ENCODE peak calls at places on chromosomes 1 and 21, in nine cellular contexts. Y is ELR; B is HS-27A; U is adrenal gland; G is pancreas; R is GM23338; S is NAMALWA; K is activated T-cell treated with anti-CD3 and anti-CD28 coated beads for 1 hour; L is activated naive CD4-positive, alpha-beta T cell treated with anti-CD3 and anti-CD28 coated beads for 36 hours. E is an unnamed sample.

GRCh38 chr1:23673086-23673813 is 18.4 kb upstream of the RPL11 start:
- DNase-seq in Y (peak), B (no peak), U (peak), G (peak), R (peak), S (peak), K (no peak), L (peak), E (peak)

GRCh38 chr1:39960461-39960958 is 5.6 kb downstream of the MFSD2A start:
- DNase-seq in Y (no peak), B (no peak), U (peak), G (peak), R (no peak), S (peak), K (no peak), L (peak), E (no peak)

GRCh38 chr1:15953791-15954201 is 22.1 kb downstream of the ZBTB17 start:
- DNase-seq in Y (no peak), B (no peak), U (no peak), G (no peak), R (peak), S (no peak), K (no peak), L (no peak), E (no peak)

GRCh38 chr1:91736999-91737615 is 148.8 kb downstream of the TGFBR3 start:
- DNase-seq in Y (peak), B (peak), U (peak), G (no peak), R (peak), S (no peak), K (no peak), L (no peak), E (peak)

GRCh38 chr1:55055084-55055882 is 15.9 kb downstream of the PCSK9 start:
- DNase-seq in Y (no peak), B (no peak), U (peak), G (no peak), R (no peak), S (no peak), K (no peak), L (no peak), E (no peak)

GRCh38 chr1:39666772-39667171 is 5.1 kb downstream of the NT5C1A start:
- DNase-seq in Y (no peak), B (no peak), U (no peak), G (no peak), R (no peak), S (no peak), K (no peak), L (peak), E (no peak)

GRCh38 chr1:26580116-26580515 is 50.6 kb downstream of the RPS6KA1 start:
- DNase-seq in Y (no peak), B (no peak), U (no peak), G (no peak), R (no peak), S (no peak), K (no peak), L (no peak), E (no peak)

GRCh38 chr1:11790880-11791715 is 14.7 kb downstream of the MTHFR start:
- DNase-seq in Y (peak), B (peak), U (peak), G (peak), R (no peak), S (no peak), K (no peak), L (no peak), E (no peak)

GRCh38 chr1:75115654-75116053 is 18.5 kb upstream of the LHX8 start:
- DNase-seq in Y (no peak), B (no peak), U (no peak), G (no peak), R (no peak), S (no peak), K (no peak), L (no peak), E (no peak)

GRCh38 chr1:217089239-217090014 is 366.2 kb upstream of the ESRRG start:
- DNase-seq in Y (peak), B (no peak), U (peak), G (no peak), R (peak), S (no peak), K (no peak), L (no peak), E (no peak)

GRCh38 chr1:14598498-14599172 is at the start of gene KAZN:
- DNase-seq in Y (no peak), B (no peak), U (no peak), G (no peak), R (peak), S (no peak), K (no peak), L (no peak), E (no peak)

GRCh38 chr1:234069760-234070159 is 165.3 kb downstream of the SLC35F3 start:
- DNase-seq in Y (peak), B (no peak), U (no peak), G (no peak), R (peak), S (peak), K (no peak), L (no peak), E (no peak)

GRCh38 chr1:94067196-94067595 is 53.8 kb downstream of the ABCA4 start:
- DNase-seq in Y (peak), B (no peak), U (no peak), G (no peak), R (no peak), S (no peak), K (no peak), L (no peak), E (no peak)

GRCh38 chr1:39979654-39980053 is 24.7 kb downstream of the MFSD2A start:
- DNase-seq in Y (no peak), B (no peak), U (no peak), G (no peak), R (peak), S (peak), K (no peak), L (no peak), E (no peak)

GRCh38 chr1:203911806-203912205 is 50.4 kb downstream of the SNRPE start:
- DNase-seq in Y (no peak), B (no peak), U (no peak), G (no peak), R (no peak), S (no peak), K (no peak), L (no peak), E (no peak)

GRCh38 chr1:65948609-65949229 is 156.0 kb downstream of the PDE4B start:
- DNase-seq in Y (peak), B (peak), U (peak), G (no peak), R (no peak), S (no peak), K (no peak), L (no peak), E (peak)

GRCh38 chr1:30418426-30419245 is 304.7 kb downstream of the MATN1 start:
- DNase-seq in Y (no peak), B (no peak), U (peak), G (no peak), R (no peak), S (no peak), K (no peak), L (no peak), E (no peak)

GRCh38 chr1:77068013-77068412 is 151.2 kb downstream of the PIGK start:
- DNase-seq in Y (no peak), B (no peak), U (no peak), G (no peak), R (peak), S (no peak), K (no peak), L (no peak), E (no peak)

GRCh38 chr1:215631489-215631888 is 64.4 kb downstream of the KCTD3 start:
- DNase-seq in Y (peak), B (no peak), U (peak), G (no peak), R (no peak), S (no peak), K (no peak), L (no peak), E (peak)

GRCh38 chr21:35336534-35336933 is 287.4 kb upstream of the RUNX1 start:
- DNase-seq in Y (no peak), B (no peak), U (no peak), G (no peak), R (no peak), S (no peak), K (no peak), L (peak), E (no peak)

GRCh38 chr1:153577624-153578051 is 12.0 kb upstream of the S100A2 start:
- DNase-seq in Y (no peak), B (no peak), U (no peak), G (no peak), R (peak), S (no peak), K (no peak), L (no peak), E (no peak)

GRCh38 chr1:19033926-19034680 is 77.6 kb upstream of the IFFO2 start:
- DNase-seq in Y (peak), B (no peak), U (no peak), G (no peak), R (no peak), S (no peak), K (no peak), L (no peak), E (peak)

GRCh38 chr1:203765029-203765837 is at the start of gene LAX1:
- DNase-seq in Y (no peak), B (no peak), U (no peak), G (no peak), R (no peak), S (peak), K (peak), L (peak), E (no peak)

E was measured in HS-5.